ENCODE peak calls at places on chromosomes 16 and 17, in ten cellular contexts. L, E, I, D, N, G, B, X, U and A are unnamed samples.

GRCh38 chr16:58426960-58427359 is 34.7 kb downstream of the GINS3 start:
- DNase-seq in L (no peak), E (no peak), I (no peak), D (no peak), N (no peak), G (no peak), B (no peak), X (no peak), U (no peak), A (no peak)

GRCh38 chr17:6699997-6700947 is 12.9 kb downstream of the SLC13A5 start:
- DNase-seq in L (no peak), E (no peak), I (no peak), D (no peak), N (no peak), G (no peak), B (peak; percentile 46), X (no peak), U (no peak), A (no peak)

GRCh38 chr16:59597269-59597668 is 863.2 kb upstream of the GOT2 start:
- DNase-seq in L (peak; percentile 61), E (peak; percentile 4), I (no peak), D (no peak), N (no peak), G (peak; percentile 31), B (no peak), X (no peak), U (no peak), A (no peak)

GRCh38 chr16:54080524-54081008 is 206.0 kb downstream of the IRX3 start:
- DNase-seq in L (peak; percentile 98), E (peak; percentile 99), I (no peak), D (peak; percentile 94), N (no peak), G (peak; percentile 60), B (peak; percentile 28), X (no peak), U (no peak), A (peak; percentile 100)

GRCh38 chr17:75010683-75011406 is 1.6 kb upstream of the MRPL58 start:
- DNase-seq in L (peak; percentile 69), E (peak; percentile 58), I (no peak), D (peak; percentile 65), N (peak; percentile 35), G (no peak), B (peak; percentile 76), X (peak; percentile 58), U (no peak), A (peak; percentile 54)

GRCh38 chr16:62940573-62940972 is 904.3 kb upstream of the CDH8 start:
- DNase-seq in L (no peak), E (no peak), I (no peak), D (no peak), N (no peak), G (no peak), B (no peak), X (peak; percentile 12), U (no peak), A (no peak)

GRCh38 chr17:7019839-7020519 is 2.9 kb upstream of the BCL6B start:
- DNase-seq in L (peak; percentile 48), E (no peak), I (no peak), D (peak; percentile 51), N (peak; percentile 81), G (peak; percentile 61), B (peak; percentile 49), X (peak; percentile 79), U (no peak), A (no peak)

GRCh38 chr17:72338847-72339790 is 218.3 kb downstream of the SOX9 start:
- DNase-seq in L (peak; percentile 87), E (peak; percentile 71), I (no peak), D (peak; percentile 97), N (no peak), G (peak; percentile 91), B (peak; percentile 71), X (no peak), U (peak; percentile 66), A (peak; percentile 79)

GRCh38 chr17:73279704-73280103 is 18.0 kb upstream of the CPSF4L start:
- DNase-seq in L (no peak), E (no peak), I (no peak), D (no peak), N (no peak), G (no peak), B (no peak), X (no peak), U (no peak), A (no peak)

GRCh38 chr17:27937026-27937546 is 43.9 kb upstream of the LYRM9 start:
- DNase-seq in L (no peak), E (no peak), I (no peak), D (no peak), N (no peak), G (no peak), B (no peak), X (no peak), U (no peak), A (no peak)

GRCh38 chr17:61399131-61400057 is at the start of gene TBX2:
- DNase-seq in L (peak; percentile 95), E (peak; percentile 37), I (peak; percentile 74), D (peak; percentile 85), N (peak; percentile 27), G (peak; percentile 79), B (peak; percentile 87), X (peak; percentile 78), U (no peak), A (no peak)

GRCh38 chr17:79615926-79616325 is 5.1 kb upstream of the RBFOX3 start:
- DNase-seq in L (no peak), E (no peak), I (no peak), D (no peak), N (no peak), G (no peak), B (no peak), X (no peak), U (no peak), A (no peak)

GRCh38 chr17:16406742-16407674 is 8.4 kb upstream of the TRPV2 start:
- DNase-seq in L (no peak), E (no peak), I (no peak), D (peak; percentile 39), N (peak; percentile 67), G (no peak), B (peak; percentile 56), X (peak; percentile 96), U (no peak), A (no peak)
- H3K4me3 ChIP-seq in L (peak overlapping the region; percentile 57), E (peak overlapping the region; percentile 52), I (peak overlapping the region; percentile 30), D (peak overlapping the region; percentile 68), N (peak overlapping the region; percentile 53), G (peak overlapping the region; percentile 64), B (peak overlapping the region; percentile 83), X (peak overlapping the region; percentile 76), U (peak overlapping the region; percentile 48), A (peak overlapping the region; percentile 38)

DNA sequence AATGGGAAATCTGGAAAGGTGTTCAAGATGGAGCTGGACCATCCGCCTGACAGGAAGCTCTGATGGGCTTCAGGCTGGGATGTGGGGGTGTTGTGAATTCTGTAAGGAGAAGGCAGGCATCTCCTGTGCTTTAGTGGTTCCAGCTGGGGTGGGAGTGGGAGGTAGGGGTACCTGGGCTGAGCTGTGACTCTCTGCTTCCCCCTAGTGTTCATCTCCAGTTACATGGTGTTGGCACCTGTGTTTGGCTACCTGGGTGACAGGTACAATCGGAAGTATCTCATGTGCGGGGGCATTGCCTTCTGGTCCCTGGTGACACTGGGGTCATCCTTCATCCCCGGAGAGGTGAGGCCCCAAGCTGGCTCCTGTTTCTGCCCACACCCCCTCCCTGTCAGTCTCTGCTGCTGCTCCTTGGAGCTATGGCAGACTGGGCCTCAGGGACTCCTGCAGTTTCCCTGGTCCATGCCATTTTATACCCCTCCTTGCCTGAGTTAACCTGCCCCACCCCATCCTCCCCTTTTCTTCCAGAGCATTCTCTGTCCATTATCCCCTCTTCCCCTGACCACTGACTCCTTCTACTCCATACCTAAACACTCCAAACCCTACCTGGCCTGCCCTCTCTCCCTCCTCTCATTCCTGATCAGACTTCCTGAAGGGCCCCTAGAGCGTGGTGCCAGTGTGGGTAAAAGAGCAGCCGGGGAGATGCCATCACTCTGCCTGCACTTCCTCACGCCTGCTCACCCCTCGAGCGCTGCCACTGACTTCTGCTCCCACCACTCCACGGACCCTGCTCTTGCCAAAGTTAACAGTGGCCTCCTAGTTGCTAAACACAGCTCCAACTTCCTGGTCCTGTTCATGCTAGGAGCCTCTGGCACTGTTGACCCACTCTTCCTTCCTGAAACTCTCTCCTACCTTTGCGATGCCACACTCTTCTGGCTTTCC is 3.4 kb downstream of the SPNS1 start:
- DNase-seq in L (no peak), E (peak; percentile 32), I (no peak), D (peak; percentile 21), N (no peak), G (no peak), B (peak; percentile 50), X (peak; percentile 81), U (no peak), A (peak; percentile 23)
- TF ChIP-seq CTCF in L (peak; percentile 22), E (peak; percentile 78), I (no peak), D (peak; percentile 64), N (no peak), G (peak; percentile 23), B (peak; percentile 44), X (peak; percentile 62), U (peak; percentile 35), A (peak; percentile 90)

GRCh38 chr16:708019-708418 is 2.4 kb upstream of the FBXL16 start:
- DNase-seq in L (no peak), E (no peak), I (no peak), D (no peak), N (no peak), G (no peak), B (no peak), X (no peak), U (no peak), A (no peak)

GRCh38 chr16:704552-705380 is 835 bp downstream of the FBXL16 start:
- DNase-seq in L (no peak), E (no peak), I (no peak), D (no peak), N (no peak), G (no peak), B (no peak), X (no peak), U (no peak), A (no peak)

GRCh38 chr16:707062-707538 is 1.5 kb upstream of the FBXL16 start:
- DNase-seq in L (no peak), E (no peak), I (no peak), D (no peak), N (no peak), G (no peak), B (no peak), X (no peak), U (no peak), A (no peak)

GRCh38 chr16:705748-706188 is at the start of gene FBXL16:
- DNase-seq in L (no peak), E (peak; percentile 60), I (no peak), D (peak; percentile 49), N (no peak), G (no peak), B (no peak), X (peak; percentile 70), U (no peak), A (no peak)

GRCh38 chr16:706189-707061 is 824 bp upstream of the FBXL16 start:
- DNase-seq in L (no peak), E (no peak), I (no peak), D (no peak), N (no peak), G (no peak), B (no peak), X (peak; percentile 76), U (no peak), A (no peak)
- H3K4me3 ChIP-seq in L (no peak overlapping the region), E (no peak overlapping the region), I (no peak overlapping the region), D (peak overlapping the region; percentile 32), N (no peak overlapping the region), G (no peak overlapping the region), B (no peak overlapping the region), X (peak overlapping the region; percentile 67), U (no peak overlapping the region), A (no peak overlapping the region)

DNA sequence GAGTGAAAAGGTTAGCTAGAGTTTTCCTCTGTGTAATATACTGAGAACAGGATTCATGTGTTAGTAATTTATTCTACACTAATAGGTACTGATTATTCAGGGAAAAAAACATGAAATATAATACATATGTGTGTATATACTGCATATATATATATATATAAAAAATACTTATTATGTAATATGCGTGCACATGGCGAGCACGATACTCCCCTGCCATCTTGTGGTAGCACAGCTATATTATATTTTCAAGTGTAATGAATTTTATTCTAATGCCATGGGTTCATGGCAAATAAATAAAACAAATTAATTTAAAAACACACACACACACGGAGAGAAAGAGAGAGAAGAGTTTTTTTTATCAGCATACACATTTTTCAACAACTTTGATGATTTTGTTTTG is 460.6 kb downstream of the KCNJ2 start:
- DNase-seq in L (peak; percentile 4), E (peak; percentile 15), I (no peak), D (peak; percentile 56), N (no peak), G (no peak), B (no peak), X (no peak), U (no peak), A (peak; percentile 12)
- TF ChIP-seq CTCF in L (no peak), E (peak; percentile 27), I (no peak), D (peak; percentile 57), N (no peak), G (peak; percentile 35), B (peak; percentile 42), X (no peak), U (no peak), A (peak; percentile 24)